ENCODE peak calls at places on chromosomes 11 and 22, in six cellular contexts. H, W, S, M, G and D are unnamed samples.

GRCh38 chr11:19281041-19281440 is 40.3 kb upstream of the E2F8 start:
- DNase-seq in M (no peak), S (no peak), G (peak; percentile 74), H (no peak), W (no peak), D (no peak)

GRCh38 chr22:31614781-31615480 is 47.1 kb downstream of the PISD start:
- DNase-seq in G (no peak), S (no peak), W (no peak), H (no peak), M (no peak), D (no peak)

GRCh38 chr22:42904049-42904448 is 47.0 kb upstream of the ARFGAP3 start:
- DNase-seq in M (no peak), H (no peak), S (no peak), W (no peak), G (no peak), D (no peak)

GRCh38 chr11:45949992-45950407 is 27.5 kb downstream of the LARGE2 start:
- DNase-seq in S (no peak), W (no peak), M (no peak), H (no peak), G (no peak), D (no peak)

GRCh38 chr11:124219126-124219525 is 21.8 kb upstream of the OR8G1 start:
- DNase-seq in M (no peak), S (no peak), H (no peak), G (no peak), W (no peak), D (no peak)

GRCh38 chr11:14891143-14892035 is 642 bp downstream of the CYP2R1 start:
- DNase-seq in H (peak; percentile 89), W (peak; percentile 76), G (peak; percentile 91), M (peak; percentile 65), S (peak; percentile 86), D (peak; percentile 65)

GRCh38 chr22:47623056-47623739 is 860.7 kb downstream of the TBC1D22A start:
- DNase-seq in H (no peak), M (no peak), W (no peak), G (no peak), S (no peak), D (no peak)

GRCh38 chr11:116733386-116733755 is 39.4 kb downstream of the BUD13 start:
- DNase-seq in W (no peak), M (no peak), H (no peak), G (no peak), S (no peak), D (no peak)

GRCh38 chr11:86204356-86204755 is 40.2 kb upstream of the EED start:
- DNase-seq in M (no peak), S (no peak), G (no peak), H (no peak), W (no peak), D (no peak)

GRCh38 chr11:75667831-75668507 is 869 bp downstream of the MAP6 start:
- DNase-seq in M (no peak), S (peak; percentile 78), H (peak; percentile 79), W (no peak), G (no peak), D (no peak)